ENCODE peak calls at places on chromosomes 11 and 22, in five cellular contexts. I is body of pancreas; C is IMR-90; L is adipocyte; M is CD8-positive, alpha-beta memory T cell. E is an unnamed sample.
A peak's percentile ranks its signal among the peaks of the same experiment; 100 is the strongest.

GRCh38 chr11:35477871-35478270 is 47.5 kb downstream of the PAMR1 start:
- DNase-seq in I (no peak), C (no peak), L (no peak), M (no peak), E (no peak)

GRCh38 chr22:22786301-22787115 is 101.1 kb upstream of the IGLL5 start:
- DNase-seq in I (no peak), C (no peak), L (no peak), M (no peak), E (no peak)

GRCh38 chr22:49967333-49968241 is 7.0 kb downstream of the PIM3 start:
- DNase-seq in I (peak; percentile 75), C (no peak), L (no peak), M (no peak), E (peak; percentile 37)

GRCh38 chr22:48756146-48757111 is 1071.2 kb downstream of the BRD1 start:
- DNase-seq in I (no peak), C (no peak), L (no peak), M (no peak), E (no peak)

GRCh38 chr11:66700742-66701141 is 23.1 kb upstream of the RBM4B start:
- DNase-seq in I (no peak), C (no peak), L (no peak), M (no peak), E (no peak)

GRCh38 chr11:19187101-19187500 is 14.7 kb downstream of the CSRP3 start:
- DNase-seq in I (no peak), C (peak; percentile 58), L (peak; percentile 2), M (no peak), E (peak; percentile 33)

GRCh38 chr11:59247535-59248227 is 35.0 kb upstream of the MPEG1 start:
- DNase-seq in I (no peak), C (peak; percentile 7), L (peak; percentile 90), M (peak; percentile 25), E (peak; percentile 45)

GRCh38 chr11:76626921-76627391 is 43.6 kb downstream of the LRRC32 start:
- DNase-seq in I (no peak), C (peak; percentile 29), L (no peak), M (peak; percentile 41), E (peak; percentile 22)

GRCh38 chr11:65918211-65919150 is at the start of gene C11orf68:
- DNase-seq in I (no peak), C (no peak), L (no peak), M (no peak), E (peak; percentile 70)

GRCh38 chr22:49853981-49854791 is 542 bp downstream of the ZBED4 start:
- DNase-seq in I (peak; percentile 51), C (peak; percentile 17), L (peak; percentile 69), M (no peak), E (peak; percentile 61)

GRCh38 chr11:6259638-6260019 is at the start of gene CCKBR:
- DNase-seq in I (peak; percentile 64), C (no peak), L (no peak), M (peak; percentile 18), E (no peak)

GRCh38 chr11:57248780-57249383 is 11.8 kb upstream of the APLNR start:
- DNase-seq in I (peak; percentile 33), C (peak; percentile 67), L (peak; percentile 83), M (no peak), E (peak; percentile 89)

GRCh38 chr11:116137753-116138152 is 633.5 kb upstream of the CADM1 start:
- DNase-seq in I (no peak), C (no peak), L (no peak), M (no peak), E (no peak)

GRCh38 chr11:65355776-65356393 is 1.3 kb downstream of the TIGD3 start:
- DNase-seq in I (no peak), C (peak; percentile 33), L (peak; percentile 6), M (no peak), E (peak; percentile 82)

GRCh38 chr22:37741312-37741795 is 44.5 kb downstream of the TRIOBP start:
- DNase-seq in I (peak; percentile 52), C (peak; percentile 98), L (peak; percentile 97), M (no peak), E (peak; percentile 96)

GRCh38 chr11:42311504-42311903 is 852.1 kb upstream of the LRRC4C start:
- DNase-seq in I (no peak), C (no peak), L (no peak), M (no peak), E (no peak)

GRCh38 chr11:693887-694562 is 997 bp downstream of the DEAF1 start:
- DNase-seq in I (peak; percentile 53), C (no peak), L (no peak), M (no peak), E (no peak)

GRCh38 chr22:29147241-29147919 is 58.3 kb upstream of the EMID1 start:
- DNase-seq in I (no peak), C (no peak), L (no peak), M (no peak), E (no peak)

DNA sequence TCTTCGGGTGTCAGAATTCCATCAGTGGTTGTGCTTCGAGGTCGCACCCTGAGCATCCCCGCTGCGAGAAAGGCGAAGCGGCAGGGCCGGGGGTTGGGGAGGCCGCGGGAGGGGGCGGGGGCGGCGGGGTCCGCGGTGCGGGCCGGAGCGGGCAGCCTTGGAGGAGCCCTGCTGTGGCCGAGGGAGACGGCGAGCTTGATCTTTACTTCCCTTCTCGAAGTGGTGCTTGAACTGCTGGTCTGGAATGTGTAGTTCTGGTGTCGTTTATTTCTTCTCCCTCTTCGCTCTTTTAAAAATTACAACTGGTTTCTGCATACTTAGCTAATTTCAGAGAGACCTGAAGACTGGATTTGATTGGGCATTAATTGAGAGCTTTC is 1.1 kb downstream of the APLP2 start:
- DNase-seq in I (no peak), C (peak; percentile 36), L (peak; percentile 59), M (no peak), E (peak; percentile 65)
- H3K4me1 ChIP-seq in I (peaks cover 29% of the 10 kb centered on the region), C (peaks cover 4% of the 10 kb centered on the region), L (peaks cover 22% of the 10 kb centered on the region), M (peaks cover 16% of the 10 kb centered on the region), E (peaks cover 13% of the 10 kb centered on the region)

DNA sequence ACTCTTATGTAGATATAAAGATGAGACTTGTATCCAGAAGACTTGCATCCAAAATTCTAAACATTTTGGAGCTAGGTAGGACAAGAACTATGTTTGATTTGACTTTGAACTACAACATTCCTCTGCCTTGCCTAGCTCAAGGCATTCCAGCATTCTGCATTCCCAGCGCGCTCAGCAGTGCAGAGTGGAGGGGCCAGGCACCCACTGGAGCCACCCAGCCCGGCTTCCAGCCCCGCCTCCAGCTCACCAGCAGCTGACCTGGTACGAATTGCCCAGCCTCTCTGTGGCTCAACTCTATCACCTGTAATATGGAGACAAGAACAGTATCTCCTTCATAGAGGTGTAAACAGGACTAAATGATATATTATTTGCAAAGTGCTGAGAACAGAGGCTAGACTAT is 28.8 kb downstream of the PRDM10 start:
- DNase-seq in I (peak; percentile 44), C (no peak), L (no peak), M (no peak), E (no peak)
- H3K4me1 ChIP-seq in I (peaks cover 4% of the 10 kb centered on the region), C (no peaks in the 10 kb centered on the region), L (peaks cover 4% of the 10 kb centered on the region), M (no peaks in the 10 kb centered on the region), E (peaks cover 7% of the 10 kb centered on the region)

GRCh38 chr11:121372028-121372427 is 79.5 kb downstream of the SC5D start:
- DNase-seq in I (no peak), C (no peak), L (no peak), M (no peak), E (no peak)

GRCh38 chr11:121372671-121373429 is 79.3 kb upstream of the SORL1 start:
- DNase-seq in I (no peak), C (no peak), L (no peak), M (no peak), E (no peak)

GRCh38 chr11:121374286-121374985 is 77.7 kb upstream of the SORL1 start:
- DNase-seq in I (no peak), C (no peak), L (no peak), M (no peak), E (no peak)

GRCh38 chr11:121376135-121376534 is 76.0 kb upstream of the SORL1 start:
- DNase-seq in I (no peak), C (no peak), L (no peak), M (no peak), E (no peak)
- H3K4me1 ChIP-seq in I (no peaks in the 10 kb centered on the region), C (no peaks in the 10 kb centered on the region), L (no peaks in the 10 kb centered on the region), M (peaks cover 64% of the 10 kb centered on the region), E (no peaks in the 10 kb centered on the region)

GRCh38 chr22:46063861-46064235 is 86.5 kb upstream of the PPARA start:
- DNase-seq in I (peak; percentile 53), C (no peak), L (no peak), M (no peak), E (peak; percentile 65)
- H3K4me1 ChIP-seq in I (peaks cover 92% of the 10 kb centered on the region), C (peaks cover 10% of the 10 kb centered on the region), L (peaks cover 69% of the 10 kb centered on the region), M (peaks cover 6% of the 10 kb centered on the region), E (peaks cover 70% of the 10 kb centered on the region)

GRCh38 chr11:88357323-88358039 is 19.9 kb upstream of the CTSC start:
- DNase-seq in I (no peak), C (peak; percentile 27), L (peak; percentile 69), M (no peak), E (peak; percentile 33)
- H3K4me1 ChIP-seq in I (peaks cover 9% of the 10 kb centered on the region), C (peaks cover 3% of the 10 kb centered on the region), L (peaks cover 13% of the 10 kb centered on the region), M (peaks cover 39% of the 10 kb centered on the region), E (peaks cover 8% of the 10 kb centered on the region)

E was measured in GM23248.